ENCODE peak calls at places on chromosome 2, in seven cellular contexts. S is adipocyte; I is stimulated activated CD4-positive, alpha-beta T cell treated with anti-CD3 and anti-CD28 coated beads, Interleukin-15, amount 100 ng/mL, for 24 hours; J is stomach; Q is SK-N-DZ; M is NCI-H1694 treated with DMSO at 0.1 percent for 48 hours; P is HTR-8/SVneo. E is an unnamed sample.

GRCh38 chr2:35428548-35428947 is 927.0 kb upstream of the CRIM1 start:
- DNase-seq in I (peak), Q (peak), M (peak), J (peak), P (no peak), S (peak), E (peak)

GRCh38 chr2:222862068-222862914 is 1.5 kb downstream of the ACSL3 start:
- DNase-seq in S (peak), I (no peak), Q (no peak), P (no peak), M (peak), J (no peak), E (peak)

GRCh38 chr2:106886916-106887758 is 1.2 kb upstream of the ST6GAL2 start:
- DNase-seq in P (no peak), Q (peak), I (peak), M (peak), J (peak), S (peak), E (no peak)

GRCh38 chr2:167196461-167197252 is 308.4 kb downstream of the XIRP2 start:
- DNase-seq in M (peak), J (no peak), I (no peak), S (peak), P (no peak), Q (peak), E (no peak)

GRCh38 chr2:205688417-205689200 is 6.3 kb downstream of the NRP2 start:
- DNase-seq in M (no peak), I (no peak), J (no peak), Q (no peak), P (no peak), S (no peak), E (no peak)

GRCh38 chr2:223297788-223298187 is 245.8 kb downstream of the KCNE4 start:
- DNase-seq in M (peak), I (no peak), S (peak), P (no peak), Q (peak), J (no peak), E (no peak)

GRCh38 chr2:235967358-235967757 is 200.8 kb downstream of the GBX2 start:
- DNase-seq in S (no peak), Q (no peak), J (no peak), I (no peak), M (no peak), P (no peak), E (no peak)

GRCh38 chr2:119422521-119422920 is 9.1 kb upstream of the TMEM37 start:
- DNase-seq in Q (no peak), I (no peak), S (no peak), P (no peak), J (no peak), M (no peak), E (no peak)

GRCh38 chr2:177396630-177397460 is 4.3 kb downstream of the AGPS start:
- DNase-seq in J (no peak), M (no peak), S (peak), I (no peak), P (peak), Q (no peak), E (peak)

GRCh38 chr2:64649626-64650025 is 4.1 kb downstream of the SERTAD2 start:
- DNase-seq in S (no peak), Q (no peak), J (peak), I (no peak), P (no peak), M (no peak), E (no peak)